ENCODE peak calls at places on chromosomes 16 and 17, in seven cellular contexts. H is HuH-7.5, X is NCI-H1436, O is T-helper 1 cell, E is cardiac muscle cell, P is stomach, G is AML-193. R is an unnamed sample.

GRCh38 chr17:43723697-43724359 is 34.8 kb downstream of the SOST start:
- DNase-seq in H (no peak), E (peak; percentile 67), X (no peak), P (no peak), O (no peak), G (no peak), R (peak; percentile 93)

GRCh38 chr17:75407655-75408352 is 2.3 kb upstream of the GRB2 start:
- DNase-seq in O (no peak), E (no peak), H (no peak), G (no peak), P (no peak), X (no peak), R (no peak)

GRCh38 chr16:31141489-31142108 is 6.1 kb upstream of the PRSS8 start:
- DNase-seq in O (no peak), H (no peak), E (no peak), G (no peak), X (no peak), P (no peak), R (no peak)

GRCh38 chr16:78489631-78490030 is 390.2 kb downstream of the WWOX start:
- DNase-seq in E (no peak), O (no peak), G (no peak), X (no peak), P (no peak), H (no peak), R (no peak)

GRCh38 chr17:48457080-48457836 is 27.2 kb upstream of the SKAP1 start:
- DNase-seq in G (peak; percentile 66), X (peak; percentile 50), H (no peak), P (peak; percentile 63), E (peak; percentile 70), O (peak; percentile 68), R (peak; percentile 46)

GRCh38 chr17:45739786-45740185 is 44.3 kb upstream of the CRHR1 start:
- DNase-seq in P (no peak), X (peak; percentile 61), H (no peak), G (no peak), O (no peak), E (no peak), R (no peak)

GRCh38 chr17:45160505-45161287 is 979 bp upstream of the HEXIM2 start:
- DNase-seq in E (peak; percentile 79), P (peak; percentile 58), X (peak; percentile 79), G (peak; percentile 50), H (no peak), O (peak; percentile 53), R (peak; percentile 56)

GRCh38 chr16:1614226-1615102 is 2.3 kb downstream of the CRAMP1 start:
- DNase-seq in G (no peak), X (no peak), P (peak; percentile 31), O (peak; percentile 14), H (peak; percentile 62), E (peak; percentile 56), R (peak; percentile 30)

GRCh38 chr16:14334366-14335105 is 263.4 kb downstream of the MRTFB start:
- DNase-seq in X (no peak), E (peak; percentile 75), P (no peak), H (no peak), O (no peak), G (no peak), R (no peak)

GRCh38 chr16:49437344-49437743 is 63.7 kb downstream of the C16orf78 start:
- DNase-seq in O (no peak), H (no peak), P (no peak), E (no peak), G (no peak), X (no peak), R (no peak)

GRCh38 chr16:80369559-80369958 is 171.2 kb upstream of the DYNLRB2 start:
- DNase-seq in P (peak; percentile 55), G (no peak), E (peak; percentile 43), O (no peak), H (peak; percentile 28), X (no peak), R (peak; percentile 56)

GRCh38 chr17:28394717-28395116 is 11.3 kb downstream of the SLC46A1 start:
- DNase-seq in O (no peak), H (no peak), G (no peak), P (no peak), E (peak; percentile 58), X (no peak), R (no peak)

R was measured in RPMI7951.